ENCODE peak calls at places on chromosomes 6 and 20, in nine cellular contexts. F is lung microvascular endothelial cell, W is Calu3, J is cerebellum, U is GM13976, C is esophagus squamous epithelium, N is naive B cell, I is HEK293T, M is NCI-H1092 treated with DMSO at 0.1 percent for 48 hours. Z is an unnamed sample.

GRCh38 chr20:41180599-41181333 is 43.4 kb downstream of the PLCG1 start:
- DNase-seq in F (no peak), W (no peak), J (no peak), U (no peak), C (no peak), N (no peak), I (no peak), M (no peak), Z (no peak)

GRCh38 chr6:10526156-10526555 is 5.0 kb downstream of the GCNT2 start:
- DNase-seq in F (peak), W (no peak), J (no peak), U (no peak), C (no peak), N (no peak), I (no peak), M (no peak), Z (no peak)

GRCh38 chr20:25534845-25535244 is 50.5 kb downstream of the NINL start:
- DNase-seq in F (no peak), W (no peak), J (no peak), U (no peak), C (no peak), N (no peak), I (no peak), M (no peak), Z (no peak)

GRCh38 chr20:48826883-48827771 is 672 bp downstream of the PREX1 start:
- DNase-seq in F (peak), W (no peak), J (no peak), U (peak), C (no peak), N (peak), I (peak), M (no peak), Z (peak)

GRCh38 chr20:1415667-1416468 is 23.0 kb upstream of the FKBP1A start:
- DNase-seq in F (peak), W (peak), J (no peak), U (no peak), C (no peak), N (no peak), I (no peak), M (no peak), Z (peak)

GRCh38 chr6:95576621-95577316 is 566 bp upstream of the MANEA start:
- DNase-seq in F (peak), W (no peak), J (no peak), U (peak), C (no peak), N (peak), I (no peak), M (peak), Z (no peak)

GRCh38 chr6:170031684-170032121 is 259.2 kb downstream of the DLL1 start:
- DNase-seq in F (no peak), W (no peak), J (no peak), U (no peak), C (no peak), N (no peak), I (no peak), M (no peak), Z (no peak)

GRCh38 chr20:36128463-36129176 is 25.9 kb upstream of the EPB41L1 start:
- DNase-seq in F (no peak), W (no peak), J (no peak), U (no peak), C (no peak), N (no peak), I (no peak), M (no peak), Z (no peak)

GRCh38 chr20:49724637-49725606 is 11.2 kb upstream of the B4GALT5 start:
- DNase-seq in F (peak), W (peak), J (no peak), U (no peak), C (no peak), N (peak), I (no peak), M (no peak), Z (no peak)

GRCh38 chr6:78810698-78811097 is 56.7 kb upstream of the IRAK1BP1 start:
- DNase-seq in F (peak), W (no peak), J (no peak), U (no peak), C (no peak), N (no peak), I (no peak), M (no peak), Z (no peak)

GRCh38 chr6:17971128-17972073 is 16.0 kb downstream of the KIF13A start:
- DNase-seq in F (peak), W (no peak), J (no peak), U (no peak), C (no peak), N (no peak), I (no peak), M (no peak), Z (no peak)

GRCh38 chr6:3414704-3415453 is 42.0 kb downstream of the SLC22A23 start:
- DNase-seq in F (no peak), W (no peak), J (no peak), U (peak), C (no peak), N (no peak), I (no peak), M (no peak), Z (peak)

GRCh38 chr6:41332241-41332640 is 3.2 kb upstream of the NCR2 start:
- DNase-seq in F (no peak), W (no peak), J (no peak), U (no peak), C (no peak), N (no peak), I (no peak), M (no peak), Z (no peak)

Z was measured in Caco-2.